ENCODE peak calls at places on chromosomes 12 and 14, in nine cellular contexts. One of them, this sample, is unnamed.

GRCh38 chr12:49287876-49288275 is 7.1 kb upstream of the PRPH start:
- DNase-seq in HuH-7: no peak
- DNase-seq in iPS-NIHi11: no peak
- DNase-seq in neural progenitor cell: no peak
- DNase-seq in stimulated activated naive B cell treated with anti-CD40 and anti-IgM and Interleukin-4, amounts not matched to agents 10 μg/mL and 1 μg/mL and 100 μg/mL, for 72 hours: no peak
- DNase-seq in T-helper 1 cell: no peak
- DNase-seq in IMR-90: no peak
- DNase-seq in fibroblast of gingiva: no peak
- DNase-seq in iris pigment epithelial cell: no peak
- DNase-seq in this sample: no peak

GRCh38 chr14:101071493-101071891 is 168.0 kb upstream of the RTL1 start:
- DNase-seq in HuH-7: no peak
- DNase-seq in iPS-NIHi11: no peak
- DNase-seq in neural progenitor cell: no peak
- DNase-seq in stimulated activated naive B cell treated with anti-CD40 and anti-IgM and Interleukin-4, amounts not matched to agents 10 μg/mL and 1 μg/mL and 100 μg/mL, for 72 hours: no peak
- DNase-seq in T-helper 1 cell: no peak
- DNase-seq in IMR-90: no peak
- DNase-seq in fibroblast of gingiva: no peak
- DNase-seq in iris pigment epithelial cell: no peak
- DNase-seq in this sample: peak

GRCh38 chr12:126953365-126953889 is 1313.5 kb upstream of the TMEM132C start:
- DNase-seq in HuH-7: no peak
- DNase-seq in iPS-NIHi11: no peak
- DNase-seq in neural progenitor cell: no peak
- DNase-seq in stimulated activated naive B cell treated with anti-CD40 and anti-IgM and Interleukin-4, amounts not matched to agents 10 μg/mL and 1 μg/mL and 100 μg/mL, for 72 hours: no peak
- DNase-seq in T-helper 1 cell: no peak
- DNase-seq in IMR-90: no peak
- DNase-seq in fibroblast of gingiva: no peak
- DNase-seq in iris pigment epithelial cell: no peak
- DNase-seq in this sample: no peak

GRCh38 chr12:128675576-128675975 is 148.2 kb downstream of the SLC15A4 start:
- DNase-seq in HuH-7: no peak
- DNase-seq in iPS-NIHi11: no peak
- DNase-seq in neural progenitor cell: no peak
- DNase-seq in stimulated activated naive B cell treated with anti-CD40 and anti-IgM and Interleukin-4, amounts not matched to agents 10 μg/mL and 1 μg/mL and 100 μg/mL, for 72 hours: no peak
- DNase-seq in T-helper 1 cell: no peak
- DNase-seq in IMR-90: no peak
- DNase-seq in fibroblast of gingiva: no peak
- DNase-seq in iris pigment epithelial cell: no peak
- DNase-seq in this sample: no peak

GRCh38 chr12:26135010-26135420 is 10.2 kb upstream of the BHLHE41 start:
- DNase-seq in HuH-7: no peak
- DNase-seq in iPS-NIHi11: peak
- DNase-seq in neural progenitor cell: no peak
- DNase-seq in stimulated activated naive B cell treated with anti-CD40 and anti-IgM and Interleukin-4, amounts not matched to agents 10 μg/mL and 1 μg/mL and 100 μg/mL, for 72 hours: no peak
- DNase-seq in T-helper 1 cell: no peak
- DNase-seq in IMR-90: no peak
- DNase-seq in fibroblast of gingiva: peak
- DNase-seq in iris pigment epithelial cell: peak
- DNase-seq in this sample: no peak

GRCh38 chr12:110717037-110717436 is 25.7 kb downstream of the PPP1CC start:
- DNase-seq in HuH-7: no peak
- DNase-seq in iPS-NIHi11: no peak
- DNase-seq in neural progenitor cell: no peak
- DNase-seq in stimulated activated naive B cell treated with anti-CD40 and anti-IgM and Interleukin-4, amounts not matched to agents 10 μg/mL and 1 μg/mL and 100 μg/mL, for 72 hours: no peak
- DNase-seq in T-helper 1 cell: no peak
- DNase-seq in IMR-90: no peak
- DNase-seq in fibroblast of gingiva: no peak
- DNase-seq in iris pigment epithelial cell: no peak
- DNase-seq in this sample: no peak

GRCh38 chr12:28459481-28459880 is 269.2 kb downstream of the CCDC91 start:
- DNase-seq in HuH-7: no peak
- DNase-seq in iPS-NIHi11: no peak
- DNase-seq in neural progenitor cell: no peak
- DNase-seq in stimulated activated naive B cell treated with anti-CD40 and anti-IgM and Interleukin-4, amounts not matched to agents 10 μg/mL and 1 μg/mL and 100 μg/mL, for 72 hours: no peak
- DNase-seq in T-helper 1 cell: no peak
- DNase-seq in IMR-90: no peak
- DNase-seq in fibroblast of gingiva: peak
- DNase-seq in iris pigment epithelial cell: no peak
- DNase-seq in this sample: no peak

GRCh38 chr12:122097641-122098364 is 19.2 kb downstream of the MLXIP start:
- DNase-seq in HuH-7: no peak
- DNase-seq in iPS-NIHi11: no peak
- DNase-seq in neural progenitor cell: no peak
- DNase-seq in stimulated activated naive B cell treated with anti-CD40 and anti-IgM and Interleukin-4, amounts not matched to agents 10 μg/mL and 1 μg/mL and 100 μg/mL, for 72 hours: no peak
- DNase-seq in T-helper 1 cell: no peak
- DNase-seq in IMR-90: peak
- DNase-seq in fibroblast of gingiva: no peak
- DNase-seq in iris pigment epithelial cell: peak
- DNase-seq in this sample: no peak

GRCh38 chr14:76720382-76720813 is 40.9 kb upstream of the VASH1 start:
- DNase-seq in HuH-7: peak
- DNase-seq in iPS-NIHi11: peak
- DNase-seq in neural progenitor cell: peak
- DNase-seq in stimulated activated naive B cell treated with anti-CD40 and anti-IgM and Interleukin-4, amounts not matched to agents 10 μg/mL and 1 μg/mL and 100 μg/mL, for 72 hours: no peak
- DNase-seq in T-helper 1 cell: no peak
- DNase-seq in IMR-90: peak
- DNase-seq in fibroblast of gingiva: no peak
- DNase-seq in iris pigment epithelial cell: peak
- DNase-seq in this sample: peak

GRCh38 chr12:12839886-12840285 is 26.7 kb downstream of the DDX47 start:
- DNase-seq in HuH-7: peak
- DNase-seq in iPS-NIHi11: peak
- DNase-seq in neural progenitor cell: no peak
- DNase-seq in stimulated activated naive B cell treated with anti-CD40 and anti-IgM and Interleukin-4, amounts not matched to agents 10 μg/mL and 1 μg/mL and 100 μg/mL, for 72 hours: no peak
- DNase-seq in T-helper 1 cell: no peak
- DNase-seq in IMR-90: peak
- DNase-seq in fibroblast of gingiva: peak
- DNase-seq in iris pigment epithelial cell: peak
- DNase-seq in this sample: no peak

GRCh38 chr12:64976131-64976530 is 145.0 kb downstream of the WIF1 start:
- DNase-seq in HuH-7: no peak
- DNase-seq in iPS-NIHi11: no peak
- DNase-seq in neural progenitor cell: no peak
- DNase-seq in stimulated activated naive B cell treated with anti-CD40 and anti-IgM and Interleukin-4, amounts not matched to agents 10 μg/mL and 1 μg/mL and 100 μg/mL, for 72 hours: no peak
- DNase-seq in T-helper 1 cell: no peak
- DNase-seq in IMR-90: no peak
- DNase-seq in fibroblast of gingiva: no peak
- DNase-seq in iris pigment epithelial cell: no peak
- DNase-seq in this sample: no peak

GRCh38 chr14:87018294-87018693 is 974.7 kb downstream of the GALC start:
- DNase-seq in HuH-7: no peak
- DNase-seq in iPS-NIHi11: no peak
- DNase-seq in neural progenitor cell: no peak
- DNase-seq in stimulated activated naive B cell treated with anti-CD40 and anti-IgM and Interleukin-4, amounts not matched to agents 10 μg/mL and 1 μg/mL and 100 μg/mL, for 72 hours: no peak
- DNase-seq in T-helper 1 cell: no peak
- DNase-seq in IMR-90: peak
- DNase-seq in fibroblast of gingiva: no peak
- DNase-seq in iris pigment epithelial cell: no peak
- DNase-seq in this sample: no peak

GRCh38 chr14:105041841-105042765 is 21.2 kb upstream of the CDCA4 start:
- DNase-seq in HuH-7: peak
- DNase-seq in iPS-NIHi11: no peak
- DNase-seq in neural progenitor cell: no peak
- DNase-seq in stimulated activated naive B cell treated with anti-CD40 and anti-IgM and Interleukin-4, amounts not matched to agents 10 μg/mL and 1 μg/mL and 100 μg/mL, for 72 hours: no peak
- DNase-seq in T-helper 1 cell: no peak
- DNase-seq in IMR-90: no peak
- DNase-seq in fibroblast of gingiva: no peak
- DNase-seq in iris pigment epithelial cell: no peak
- DNase-seq in this sample: no peak

GRCh38 chr12:63845726-63846125 is 1.2 kb downstream of the SRGAP1 start:
- DNase-seq in HuH-7: peak
- DNase-seq in iPS-NIHi11: no peak
- DNase-seq in neural progenitor cell: no peak
- DNase-seq in stimulated activated naive B cell treated with anti-CD40 and anti-IgM and Interleukin-4, amounts not matched to agents 10 μg/mL and 1 μg/mL and 100 μg/mL, for 72 hours: no peak
- DNase-seq in T-helper 1 cell: no peak
- DNase-seq in IMR-90: peak
- DNase-seq in fibroblast of gingiva: peak
- DNase-seq in iris pigment epithelial cell: peak
- DNase-seq in this sample: no peak

GRCh38 chr12:6613776-6614512 is 6.8 kb upstream of the CHD4 start:
- DNase-seq in HuH-7: peak
- DNase-seq in iPS-NIHi11: peak
- DNase-seq in neural progenitor cell: peak
- DNase-seq in stimulated activated naive B cell treated with anti-CD40 and anti-IgM and Interleukin-4, amounts not matched to agents 10 μg/mL and 1 μg/mL and 100 μg/mL, for 72 hours: no peak
- DNase-seq in T-helper 1 cell: no peak
- DNase-seq in IMR-90: peak
- DNase-seq in fibroblast of gingiva: peak
- DNase-seq in iris pigment epithelial cell: peak
- DNase-seq in this sample: peak

GRCh38 chr14:57182760-57183503 is 85.8 kb downstream of the EXOC5 start:
- DNase-seq in HuH-7: peak
- DNase-seq in iPS-NIHi11: peak
- DNase-seq in neural progenitor cell: peak
- DNase-seq in stimulated activated naive B cell treated with anti-CD40 and anti-IgM and Interleukin-4, amounts not matched to agents 10 μg/mL and 1 μg/mL and 100 μg/mL, for 72 hours: no peak
- DNase-seq in T-helper 1 cell: no peak
- DNase-seq in IMR-90: peak
- DNase-seq in fibroblast of gingiva: peak
- DNase-seq in iris pigment epithelial cell: peak
- DNase-seq in this sample: peak

GRCh38 chr12:58443273-58443980 is 476.9 kb downstream of the LRIG3 start:
- DNase-seq in HuH-7: no peak
- DNase-seq in iPS-NIHi11: peak
- DNase-seq in neural progenitor cell: peak
- DNase-seq in stimulated activated naive B cell treated with anti-CD40 and anti-IgM and Interleukin-4, amounts not matched to agents 10 μg/mL and 1 μg/mL and 100 μg/mL, for 72 hours: no peak
- DNase-seq in T-helper 1 cell: no peak
- DNase-seq in IMR-90: peak
- DNase-seq in fibroblast of gingiva: peak
- DNase-seq in iris pigment epithelial cell: peak
- DNase-seq in this sample: peak

GRCh38 chr12:130511285-130511684 is 173.6 kb downstream of the PIWIL1 start:
- DNase-seq in HuH-7: no peak
- DNase-seq in iPS-NIHi11: no peak
- DNase-seq in neural progenitor cell: no peak
- DNase-seq in stimulated activated naive B cell treated with anti-CD40 and anti-IgM and Interleukin-4, amounts not matched to agents 10 μg/mL and 1 μg/mL and 100 μg/mL, for 72 hours: no peak
- DNase-seq in T-helper 1 cell: no peak
- DNase-seq in IMR-90: no peak
- DNase-seq in fibroblast of gingiva: no peak
- DNase-seq in iris pigment epithelial cell: no peak
- DNase-seq in this sample: no peak

GRCh38 chr12:96194901-96195844 is 998 bp downstream of the ELK3 start:
- DNase-seq in HuH-7: peak
- DNase-seq in iPS-NIHi11: peak
- DNase-seq in neural progenitor cell: peak
- DNase-seq in stimulated activated naive B cell treated with anti-CD40 and anti-IgM and Interleukin-4, amounts not matched to agents 10 μg/mL and 1 μg/mL and 100 μg/mL, for 72 hours: peak
- DNase-seq in T-helper 1 cell: peak
- DNase-seq in IMR-90: peak
- DNase-seq in fibroblast of gingiva: peak
- DNase-seq in iris pigment epithelial cell: peak
- DNase-seq in this sample: peak

GRCh38 chr14:62943202-62943601 is 102.1 kb downstream of the KCNH5 start:
- DNase-seq in HuH-7: no peak
- DNase-seq in iPS-NIHi11: no peak
- DNase-seq in neural progenitor cell: no peak
- DNase-seq in stimulated activated naive B cell treated with anti-CD40 and anti-IgM and Interleukin-4, amounts not matched to agents 10 μg/mL and 1 μg/mL and 100 μg/mL, for 72 hours: no peak
- DNase-seq in T-helper 1 cell: no peak
- DNase-seq in IMR-90: peak
- DNase-seq in fibroblast of gingiva: no peak
- DNase-seq in iris pigment epithelial cell: peak
- DNase-seq in this sample: no peak

GRCh38 chr14:60064491-60065072 is 27.1 kb upstream of the PCNX4 start:
- DNase-seq in HuH-7: no peak
- DNase-seq in iPS-NIHi11: no peak
- DNase-seq in neural progenitor cell: peak
- DNase-seq in stimulated activated naive B cell treated with anti-CD40 and anti-IgM and Interleukin-4, amounts not matched to agents 10 μg/mL and 1 μg/mL and 100 μg/mL, for 72 hours: no peak
- DNase-seq in T-helper 1 cell: no peak
- DNase-seq in IMR-90: peak
- DNase-seq in fibroblast of gingiva: peak
- DNase-seq in iris pigment epithelial cell: peak
- DNase-seq in this sample: no peak

GRCh38 chr12:42744539-42745156 is 155.1 kb upstream of the PRICKLE1 start:
- DNase-seq in HuH-7: no peak
- DNase-seq in iPS-NIHi11: no peak
- DNase-seq in neural progenitor cell: no peak
- DNase-seq in stimulated activated naive B cell treated with anti-CD40 and anti-IgM and Interleukin-4, amounts not matched to agents 10 μg/mL and 1 μg/mL and 100 μg/mL, for 72 hours: no peak
- DNase-seq in T-helper 1 cell: no peak
- DNase-seq in IMR-90: no peak
- DNase-seq in fibroblast of gingiva: peak
- DNase-seq in iris pigment epithelial cell: no peak
- DNase-seq in this sample: no peak

GRCh38 chr12:116534341-116535121 is 24.6 kb upstream of the MAP1LC3B2 start:
- DNase-seq in HuH-7: no peak
- DNase-seq in iPS-NIHi11: no peak
- DNase-seq in neural progenitor cell: peak
- DNase-seq in stimulated activated naive B cell treated with anti-CD40 and anti-IgM and Interleukin-4, amounts not matched to agents 10 μg/mL and 1 μg/mL and 100 μg/mL, for 72 hours: no peak
- DNase-seq in T-helper 1 cell: no peak
- DNase-seq in IMR-90: peak
- DNase-seq in fibroblast of gingiva: no peak
- DNase-seq in iris pigment epithelial cell: peak
- DNase-seq in this sample: peak

GRCh38 chr14:81144811-81145598 is 75.8 kb downstream of the GTF2A1 start:
- DNase-seq in HuH-7: no peak
- DNase-seq in iPS-NIHi11: no peak
- DNase-seq in neural progenitor cell: no peak
- DNase-seq in stimulated activated naive B cell treated with anti-CD40 and anti-IgM and Interleukin-4, amounts not matched to agents 10 μg/mL and 1 μg/mL and 100 μg/mL, for 72 hours: no peak
- DNase-seq in T-helper 1 cell: no peak
- DNase-seq in IMR-90: no peak
- DNase-seq in fibroblast of gingiva: peak
- DNase-seq in iris pigment epithelial cell: no peak
- DNase-seq in this sample: no peak

GRCh38 chr12:11941601-11942360 is 129.0 kb upstream of the BCL2L14 start:
- DNase-seq in HuH-7: no peak
- DNase-seq in iPS-NIHi11: no peak
- DNase-seq in neural progenitor cell: no peak
- DNase-seq in stimulated activated naive B cell treated with anti-CD40 and anti-IgM and Interleukin-4, amounts not matched to agents 10 μg/mL and 1 μg/mL and 100 μg/mL, for 72 hours: no peak
- DNase-seq in T-helper 1 cell: no peak
- DNase-seq in IMR-90: peak
- DNase-seq in fibroblast of gingiva: peak
- DNase-seq in iris pigment epithelial cell: peak
- DNase-seq in this sample: no peak